ENCODE peak calls at places on chromosomes 4 and X, in four cellular contexts. Q is HEK293T, Z is K562, V is HepG2. K is an unnamed sample.

GRCh38 chr4:24368801-24369200 is 215.6 kb downstream of the DHX15 start:
- DNase-seq in Q (no peak), Z (no peak), V (no peak), K (no peak)

GRCh38 chr4:102466298-102466697 is 34.9 kb upstream of the NFKB1 start:
- DNase-seq in Q (no peak), Z (no peak), V (no peak), K (no peak)

GRCh38 chr4:98166025-98166730 is 22.9 kb upstream of the STPG2 start:
- DNase-seq in Q (no peak), Z (no peak), V (no peak), K (no peak)

GRCh38 chr4:151045907-151046306 is 30.8 kb upstream of the LRBA start:
- DNase-seq in Q (peak), Z (peak), V (peak), K (peak)

GRCh38 chrX:77003956-77004355 is 443.2 kb upstream of the FGF16 start:
- DNase-seq in Q (no peak), Z (no peak), V (no peak), K (no peak)

GRCh38 chrX:7115557-7115956 is 32.0 kb upstream of the STS start:
- DNase-seq in Q (no peak), Z (no peak), V (no peak), K (no peak)

GRCh38 chr4:163693776-163694175 is 199.3 kb downstream of the TMA16 start:
- DNase-seq in Q (no peak), Z (no peak), V (no peak), K (no peak)

GRCh38 chrX:53445977-53446376 is 11.8 kb upstream of the HSD17B10 start:
- DNase-seq in Q (peak), Z (peak), V (peak), K (peak)

GRCh38 chr4:153651041-153651960 is 32.8 kb upstream of the TLR2 start:
- DNase-seq in Q (no peak), Z (no peak), V (no peak), K (no peak)

GRCh38 chr4:106604319-106605051 is 235.9 kb upstream of the GIMD1 start:
- DNase-seq in Q (no peak), Z (no peak), V (no peak), K (no peak)

GRCh38 chr4:186624951-186625350 is 69.6 kb upstream of the MTNR1A start:
- DNase-seq in Q (no peak), Z (no peak), V (peak), K (no peak)

GRCh38 chr4:94929696-94930095 is 171.9 kb downstream of the BMPR1B start:
- DNase-seq in Q (no peak), Z (no peak), V (no peak), K (no peak)

GRCh38 chr4:16532240-16532990 is 306.1 kb upstream of the TAPT1 start:
- DNase-seq in Q (no peak), Z (no peak), V (no peak), K (no peak)

GRCh38 chrX:52424658-52425057 is 55.8 kb downstream of the XAGE2 start:
- DNase-seq in Q (no peak), Z (no peak), V (no peak), K (no peak)

GRCh38 chr4:825063-825968 is 613 bp downstream of the CPLX1 start:
- DNase-seq in Q (peak), Z (peak), V (no peak), K (peak)

GRCh38 chr4:54067163-54067562 is 2.8 kb upstream of the CHIC2 start:
- DNase-seq in Q (no peak), Z (no peak), V (no peak), K (no peak)

GRCh38 chr4:72319596-72319995 is 249.4 kb downstream of the ADAMTS3 start:
- DNase-seq in Q (no peak), Z (no peak), V (no peak), K (no peak)

GRCh38 chr4:186885289-186885688 is 161.6 kb upstream of the FAT1 start:
- DNase-seq in Q (no peak), Z (no peak), V (peak), K (no peak)

GRCh38 chr4:16865209-16865896 is 33.1 kb downstream of the LDB2 start:
- DNase-seq in Q (no peak), Z (no peak), V (no peak), K (no peak)

GRCh38 chr4:148831945-148832344 is 389.7 kb upstream of the NR3C2 start:
- DNase-seq in Q (no peak), Z (no peak), V (no peak), K (no peak)

GRCh38 chrX:20498851-20499635 is 232.3 kb upstream of the RPS6KA3 start:
- DNase-seq in Q (no peak), Z (no peak), V (no peak), K (no peak)

GRCh38 chr4:47829438-47829837 is 8.4 kb downstream of the CORIN start:
- DNase-seq in Q (no peak), Z (no peak), V (no peak), K (no peak)

GRCh38 chr4:169079942-169080827 is 70.1 kb upstream of the CBR4 start:
- DNase-seq in Q (no peak), Z (peak), V (peak), K (no peak)

GRCh38 chr4:18369561-18369960 is 348.0 kb upstream of the LCORL start:
- DNase-seq in Q (no peak), Z (no peak), V (no peak), K (no peak)

GRCh38 chr4:57424231-57424897 is 314.2 kb upstream of the IGFBP7 start:
- DNase-seq in Q (no peak), Z (no peak), V (no peak), K (no peak)

GRCh38 chrX:111244238-111244750 is 26.0 kb downstream of the CAPN6 start:
- DNase-seq in Q (peak), Z (no peak), V (peak), K (no peak)

GRCh38 chrX:151393514-151393913 is 3.5 kb upstream of the VMA21 start:
- DNase-seq in Q (no peak), Z (no peak), V (no peak), K (peak)

GRCh38 chr4:5371415-5372190 is 320.3 kb downstream of the STK32B start:
- DNase-seq in Q (no peak), Z (no peak), V (no peak), K (no peak)

GRCh38 chr4:112516401-112517066 is 554 bp upstream of the NEUROG2 start:
- DNase-seq in Q (peak), Z (peak), V (no peak), K (peak)

GRCh38 chr4:123102897-123103489 is 180.6 kb upstream of the NUDT6 start:
- DNase-seq in Q (peak), Z (peak), V (peak), K (no peak)
- TF ChIP-seq ELF4 in Q (no peak), Z (no peak), V (no peak), K (no peak)

DNA sequence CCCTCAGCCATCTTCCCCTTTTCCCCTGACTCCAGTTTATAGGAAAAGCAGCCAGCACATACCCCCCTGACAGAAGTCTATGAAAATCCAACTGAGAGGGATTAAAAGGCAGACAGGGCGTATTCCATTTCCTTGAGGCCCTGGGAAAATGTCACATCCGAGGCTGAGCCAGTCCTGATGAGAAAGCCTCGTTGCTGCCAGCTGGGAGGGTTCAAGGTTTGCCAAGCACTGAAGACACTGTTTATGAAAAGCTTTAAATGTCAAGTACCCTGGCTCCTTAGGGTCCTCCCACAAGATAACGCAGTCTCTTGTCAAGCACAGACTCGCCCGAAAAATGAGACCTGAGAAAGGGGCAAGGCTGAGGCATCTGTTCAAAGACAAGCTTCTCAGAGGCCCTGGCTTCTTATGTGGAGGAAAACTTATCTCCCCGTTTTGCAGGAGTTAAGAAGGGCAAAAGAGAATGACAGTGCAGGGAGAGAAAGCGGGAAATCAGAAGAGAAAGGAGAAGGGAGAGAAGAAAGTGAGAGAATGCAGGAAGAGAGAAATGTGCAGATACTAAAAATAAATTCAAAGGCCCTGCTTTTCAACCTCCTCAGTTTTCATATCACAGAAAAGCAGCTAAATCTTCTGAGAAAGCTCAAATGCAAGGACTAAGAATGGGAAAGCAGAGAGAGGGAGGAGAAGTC is 44.7 kb downstream of the SCD5 start:
- DNase-seq in Q (no peak), Z (no peak), V (no peak), K (no peak)
- TF ChIP-seq ELF4 in Q (no peak), Z (no peak), V (no peak), K (no peak)

GRCh38 chrX:69508610-69509009 is 4.5 kb downstream of the NALF2 start:
- DNase-seq in Q (no peak), Z (no peak), V (no peak), K (no peak)

GRCh38 chrX:69507500-69507789 is 3.3 kb downstream of the NALF2 start:
- DNase-seq in Q (no peak), Z (no peak), V (no peak), K (no peak)

GRCh38 chrX:69510914-69511513 is 6.9 kb downstream of the NALF2 start:
- DNase-seq in Q (no peak), Z (no peak), V (no peak), K (no peak)

GRCh38 chrX:69506617-69507499 is 2.7 kb downstream of the NALF2 start:
- DNase-seq in Q (no peak), Z (no peak), V (no peak), K (no peak)

DNA sequence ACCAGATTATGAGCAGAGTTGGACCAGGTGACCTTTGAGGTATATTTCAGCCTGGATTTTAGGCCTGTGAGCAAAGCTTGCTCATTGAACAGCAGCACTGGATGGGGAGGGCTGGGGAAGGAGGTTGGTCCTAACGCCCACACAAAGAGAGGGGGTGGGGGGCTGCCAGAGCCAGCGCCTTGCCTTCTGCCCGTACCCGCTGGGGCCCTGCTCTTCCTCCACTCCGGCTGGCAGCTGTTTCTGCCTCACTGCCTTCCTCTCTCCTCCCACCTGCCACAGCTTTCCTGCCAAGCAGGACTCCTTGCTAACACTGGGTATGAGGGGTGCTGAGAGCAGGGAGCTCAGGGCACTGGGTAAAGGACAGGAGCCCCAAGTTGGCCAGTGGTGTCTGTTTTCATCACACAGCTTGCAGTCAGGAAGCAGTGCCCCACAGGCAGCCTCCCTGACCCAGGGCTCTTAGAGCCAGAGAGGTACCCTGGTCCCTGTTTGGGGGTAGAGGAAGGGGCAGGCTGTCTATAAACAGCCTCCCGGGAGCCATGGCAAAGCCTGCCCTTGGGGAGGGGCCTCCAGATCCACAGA is 6.1 kb downstream of the NALF2 start:
- DNase-seq in Q (no peak), Z (no peak), V (no peak), K (no peak)
- TF ChIP-seq ELF4 in Q (no peak), Z (no peak), V (no peak), K (no peak)

DNA sequence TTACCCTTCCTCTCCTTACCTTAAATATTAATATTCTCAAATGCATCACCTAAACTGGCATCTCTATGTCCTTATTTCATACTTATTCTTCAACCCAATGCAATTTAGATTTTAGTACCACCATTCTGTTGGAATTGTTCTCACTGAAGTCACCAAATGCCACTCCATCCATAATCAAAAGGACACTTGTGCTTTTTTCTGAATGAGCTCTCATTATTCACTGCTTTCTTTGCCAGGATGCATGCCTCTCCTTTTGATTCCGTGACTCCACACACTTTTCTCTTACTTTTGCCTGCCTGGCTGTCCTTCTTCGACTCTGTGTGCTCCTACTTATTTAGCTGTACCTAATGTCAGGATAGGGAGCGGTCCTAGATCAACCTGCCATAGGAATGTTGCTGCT is 633.1 kb upstream of the BOD1L1 start:
- DNase-seq in Q (no peak), Z (no peak), V (no peak), K (no peak)
- TF ChIP-seq ELF4 in Q (no peak), Z (no peak), V (no peak), K (no peak)

GRCh38 chr4:8473198-8473919 is 32.8 kb downstream of the TRMT44 start:
- DNase-seq in Q (no peak), Z (no peak), V (no peak), K (no peak)
- TF ChIP-seq ELF4 in Q (no peak), Z (no peak), V (no peak), K (no peak)

GRCh38 chr4:88137112-88137511 is 21.3 kb downstream of the ABCG2 start:
- DNase-seq in Q (no peak), Z (no peak), V (no peak), K (no peak)

GRCh38 chr4:88134536-88135361 is 23.7 kb downstream of the ABCG2 start:
- DNase-seq in Q (no peak), Z (no peak), V (no peak), K (no peak)

GRCh38 chr4:88136249-88136648 is 22.2 kb downstream of the ABCG2 start:
- DNase-seq in Q (no peak), Z (no peak), V (no peak), K (no peak)

GRCh38 chr4:88135362-88135663 is 23.1 kb downstream of the ABCG2 start:
- DNase-seq in Q (no peak), Z (no peak), V (no peak), K (no peak)

GRCh38 chr4:88138561-88138960 is 19.9 kb downstream of the ABCG2 start:
- DNase-seq in Q (no peak), Z (no peak), V (no peak), K (no peak)
- TF ChIP-seq ELF4 in Q (no peak), Z (no peak), V (no peak), K (no peak)

GRCh38 chr4:26076000-26076587 is 162.1 kb downstream of the SMIM20 start:
- DNase-seq in Q (no peak), Z (no peak), V (no peak), K (no peak)

GRCh38 chr4:26071688-26072087 is 157.7 kb downstream of the SMIM20 start:
- DNase-seq in Q (no peak), Z (no peak), V (no peak), K (no peak)

GRCh38 chr4:26075588-26075987 is 161.6 kb downstream of the SMIM20 start:
- DNase-seq in Q (no peak), Z (no peak), V (no peak), K (no peak)

GRCh38 chr4:26074672-26075071 is 160.7 kb downstream of the SMIM20 start:
- DNase-seq in Q (no peak), Z (no peak), V (no peak), K (no peak)

GRCh38 chr4:26073886-26074560 is 160.0 kb downstream of the SMIM20 start:
- DNase-seq in Q (no peak), Z (no peak), V (no peak), K (no peak)
- TF ChIP-seq ELF4 in Q (no peak), Z (no peak), V (no peak), K (no peak)

GRCh38 chr4:175633310-175633709 is 178.8 kb downstream of the GPM6A start:
- DNase-seq in Q (no peak), Z (no peak), V (no peak), K (no peak)
- TF ChIP-seq ELF4 in Q (no peak), Z (no peak), V (no peak), K (no peak)